ENCODE peak calls at places on chromosomes 3 and 15, in four cellular contexts. R is mesendoderm, O is IMR-90, H is H9. V is an unnamed sample.

GRCh38 chr3:70829101-70829500 is 516.7 kb upstream of the MDFIC2 start:
- DNase-seq in R (no peak), O (peak), H (no peak), V (no peak)

GRCh38 chr15:60208708-60209107 is 189.1 kb downstream of the ANXA2 start:
- DNase-seq in H (no peak), O (no peak), R (no peak), V (no peak)

GRCh38 chr15:62792960-62793758 is 249.4 kb upstream of the TPM1 start:
- DNase-seq in O (no peak), H (no peak), R (peak), V (no peak)

GRCh38 chr3:148990211-148990610 is 1.1 kb upstream of the GYG1 start:
- DNase-seq in R (no peak), H (no peak), O (no peak), V (no peak)

GRCh38 chr3:61562042-61562809 is 855 bp downstream of the PTPRG start:
- DNase-seq in R (no peak), O (peak), H (no peak), V (no peak)

GRCh38 chr15:41992151-41992802 is 19.9 kb upstream of the EHD4 start:
- DNase-seq in O (no peak), H (no peak), R (no peak), V (no peak)

GRCh38 chr15:39685999-39686613 is 96.5 kb downstream of the FSIP1 start:
- DNase-seq in H (no peak), O (peak), R (peak), V (no peak)

GRCh38 chr3:186915808-186916796 is 14.2 kb upstream of the ST6GAL1 start:
- DNase-seq in O (no peak), R (peak), H (no peak), V (no peak)

GRCh38 chr15:29618586-29618985 is 203.7 kb downstream of the TJP1 start:
- DNase-seq in O (no peak), R (no peak), H (no peak), V (no peak)

GRCh38 chr15:63238796-63239195 is 38.6 kb upstream of the APH1B start:
- DNase-seq in O (peak), R (no peak), H (no peak), V (no peak)

GRCh38 chr15:32659340-32659831 is 17.9 kb downstream of the SCG5 start:
- DNase-seq in O (peak), H (no peak), R (no peak), V (no peak)

GRCh38 chr15:40756938-40757337 is 1.9 kb upstream of the RMDN3 start:
- DNase-seq in R (peak), O (no peak), H (no peak), V (no peak)

GRCh38 chr3:160134964-160135363 is 90.3 kb upstream of the C3orf80 start:
- DNase-seq in H (no peak), R (no peak), O (peak), V (no peak)

GRCh38 chr3:139111392-139112229 is 66.9 kb upstream of the PRR23C start:
- DNase-seq in R (peak), O (peak), H (peak), V (peak)

GRCh38 chr3:78900426-78900825 is 867.4 kb downstream of the ROBO1 start:
- DNase-seq in R (no peak), H (no peak), O (peak), V (no peak)

GRCh38 chr15:100879461-100880138 is at the start of gene ALDH1A3:
- DNase-seq in H (peak), O (peak), R (no peak), V (no peak)

GRCh38 chr15:66035901-66036300 is 166.6 kb downstream of the RAB11A start:
- DNase-seq in H (no peak), O (no peak), R (no peak), V (no peak)

GRCh38 chr15:85706779-85707518 is 87.8 kb downstream of the KLHL25 start:
- DNase-seq in O (peak), R (peak), H (no peak), V (no peak)

GRCh38 chr3:190319660-190320059 is 2.6 kb downstream of the CLDN1 start:
- DNase-seq in H (no peak), R (no peak), O (peak), V (no peak)

GRCh38 chr3:160474416-160474838 is 24.8 kb upstream of the TRIM59 start:
- DNase-seq in R (no peak), O (peak), H (no peak), V (no peak)

GRCh38 chr3:359672-360071 is 163.1 kb downstream of the CHL1 start:
- DNase-seq in O (no peak), H (no peak), R (no peak), V (no peak)

GRCh38 chr3:71245052-71245488 is 338.5 kb downstream of the FOXP1 start:
- DNase-seq in O (peak), R (peak), H (no peak), V (no peak)

GRCh38 chr3:195045481-195045880 is 225.5 kb downstream of the XXYLT1 start:
- DNase-seq in R (no peak), O (no peak), H (peak), V (no peak)

DNA sequence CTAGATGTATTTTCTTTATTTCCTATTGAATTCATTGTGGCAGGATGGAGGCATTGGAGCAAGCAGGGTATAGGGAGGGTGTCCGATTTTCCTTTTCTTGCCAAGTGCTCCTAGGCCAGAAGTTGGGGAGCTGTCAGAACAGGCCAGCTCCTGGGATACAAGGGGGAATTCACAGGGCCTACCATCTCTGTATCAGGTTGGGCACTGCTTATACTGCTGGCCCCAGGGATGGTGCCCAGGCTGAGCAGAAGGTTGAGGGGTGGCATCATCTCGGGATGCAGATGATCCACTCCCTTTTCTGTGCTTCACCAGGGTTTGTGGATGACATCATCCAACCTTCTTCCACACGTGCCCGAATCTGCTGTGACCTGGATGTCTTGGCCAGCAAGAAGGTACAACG is 79.5 kb downstream of the PCCB start:
- DNase-seq in R (no peak), H (no peak), O (no peak), V (no peak)
- H3K56ac ChIP-seq in R (no peak), H (no peak), O (no peak), V (no peak)

DNA sequence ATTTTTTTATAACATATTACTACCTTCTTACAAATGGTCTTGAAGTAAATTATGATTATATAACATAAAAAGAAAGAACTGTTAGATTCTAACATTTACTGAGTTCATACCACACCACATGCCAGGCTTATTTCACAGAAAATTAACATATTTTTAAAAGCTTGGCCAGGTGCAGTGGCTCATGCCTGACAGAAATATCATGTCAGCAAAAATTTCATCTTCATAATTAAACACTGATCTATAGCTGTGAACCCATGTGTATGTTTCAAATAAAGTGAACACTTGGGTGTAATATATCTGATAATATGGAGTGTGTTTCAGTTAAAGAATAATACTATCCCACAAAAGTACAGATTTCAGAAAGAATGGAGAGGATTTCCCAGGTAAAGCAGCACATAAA is 296.5 kb downstream of the SI start:
- DNase-seq in R (no peak), O (no peak), H (no peak), V (no peak)
- H3K56ac ChIP-seq in R (no peak), O (no peak), H (no peak), V (no peak)

GRCh38 chr3:48739955-48740823 is 23.2 kb upstream of the IP6K2 start:
- DNase-seq in R (peak), H (peak), O (peak), V (peak)
- H3K56ac ChIP-seq in R (peak), H (no peak), O (no peak), V (no peak)

GRCh38 chr15:57297630-57298029 is 78.7 kb upstream of the CGNL1 start:
- DNase-seq in H (no peak), O (no peak), R (no peak), V (peak)

GRCh38 chr15:57298843-57299550 is 77.3 kb upstream of the CGNL1 start:
- DNase-seq in H (no peak), R (no peak), O (peak), V (peak)

GRCh38 chr15:57302640-57303257 is 73.6 kb upstream of the CGNL1 start:
- DNase-seq in R (no peak), O (no peak), H (no peak), V (peak)

GRCh38 chr15:57298204-57298603 is 78.1 kb upstream of the CGNL1 start:
- DNase-seq in O (peak), H (no peak), R (no peak), V (no peak)

GRCh38 chr15:57301307-57301706 is 75.0 kb upstream of the CGNL1 start:
- DNase-seq in O (no peak), H (no peak), R (no peak), V (peak)
- H3K56ac ChIP-seq in O (no peak), H (no peak), R (no peak), V (no peak)

GRCh38 chr15:73225358-73226015 is 143.3 kb downstream of the HCN4 start:
- DNase-seq in H (peak), O (no peak), R (peak), V (no peak)
- H3K56ac ChIP-seq in H (no peak), O (no peak), R (peak), V (no peak)

GRCh38 chr3:2880357-2880756 is 229.8 kb downstream of the IL5RA start:
- DNase-seq in R (peak), H (no peak), O (no peak), V (no peak)
- H3K56ac ChIP-seq in R (no peak), H (no peak), O (no peak), V (no peak)

GRCh38 chr3:37826933-37827332 is 34.7 kb upstream of the CTDSPL start:
- DNase-seq in O (no peak), R (no peak), H (no peak), V (no peak)
- H3K56ac ChIP-seq in O (no peak), R (no peak), H (no peak), V (no peak)